ENCODE peak calls at places on chromosomes 11 and 22, in ten cellular contexts. Q is BE2C, D is upper lobe of right lung, G is breast epithelium, C is pancreas, H is uterus, I is PC-3, K is AG04450, Z is esophagus muscularis mucosa, L is IMR-90. F is an unnamed sample. For H3K9me3, the result is how much of the 10 kb centered on the place peaks cover.

GRCh38 chr22:36369004-36369921 is 18.5 kb downstream of the MYH9 start:
- DNase-seq in Q (no peak), D (no peak), G (no peak), C (no peak), H (no peak), I (no peak), K (no peak), Z (no peak), L (peak), F (no peak)

GRCh38 chr22:46801331-46801811 is 38.9 kb downstream of the TBC1D22A start:
- DNase-seq in Q (no peak), D (no peak), G (peak), C (peak), H (no peak), I (no peak), K (no peak), Z (no peak), L (no peak), F (peak)

GRCh38 chr22:44127353-44127752 is 53.4 kb upstream of the PARVG start:
- DNase-seq in Q (no peak), D (peak), G (no peak), C (no peak), H (no peak), I (no peak), K (no peak), Z (no peak), L (no peak), F (no peak)

GRCh38 chr22:18929459-18929858 is 6.6 kb downstream of the PRODH start:
- DNase-seq in Q (no peak), D (no peak), G (no peak), C (no peak), H (no peak), I (no peak), K (no peak), Z (no peak), L (no peak), F (no peak)

GRCh38 chr11:26510201-26510600 is 61.9 kb downstream of the MUC15 start:
- DNase-seq in Q (no peak), D (no peak), G (no peak), C (no peak), H (no peak), I (no peak), K (no peak), Z (no peak), L (no peak), F (no peak)

GRCh38 chr11:124583827-124584226 is 14.0 kb downstream of the OR8A1 start:
- DNase-seq in Q (no peak), D (no peak), G (no peak), C (no peak), H (no peak), I (no peak), K (no peak), Z (no peak), L (no peak), F (no peak)

GRCh38 chr22:37197451-37198289 is 9.6 kb upstream of the C1QTNF6 start:
- DNase-seq in Q (peak), D (peak), G (peak), C (peak), H (peak), I (peak), K (no peak), Z (no peak), L (peak), F (peak)

GRCh38 chr22:45444168-45444567 is 30.7 kb downstream of the RIBC2 start:
- DNase-seq in Q (no peak), D (no peak), G (no peak), C (no peak), H (no peak), I (no peak), K (no peak), Z (no peak), L (peak), F (no peak)

GRCh38 chr11:96028746-96029145 is 104.8 kb upstream of the MTMR2 start:
- DNase-seq in Q (no peak), D (no peak), G (no peak), C (no peak), H (no peak), I (no peak), K (no peak), Z (no peak), L (no peak), F (no peak)

GRCh38 chr11:22669368-22669767 is 3.0 kb downstream of the GAS2 start:
- DNase-seq in Q (no peak), D (no peak), G (no peak), C (no peak), H (no peak), I (no peak), K (no peak), Z (no peak), L (no peak), F (no peak)

GRCh38 chr11:82864268-82864667 is 36.0 kb downstream of the PRCP start:
- DNase-seq in Q (peak), D (peak), G (no peak), C (no peak), H (peak), I (peak), K (no peak), Z (no peak), L (peak), F (peak)

GRCh38 chr11:71356280-71356876 is 91.8 kb downstream of the DHCR7 start:
- DNase-seq in Q (no peak), D (no peak), G (no peak), C (no peak), H (no peak), I (no peak), K (no peak), Z (no peak), L (no peak), F (no peak)

GRCh38 chr11:69357458-69358397 is 63.8 kb downstream of the MYEOV start:
- DNase-seq in Q (no peak), D (no peak), G (peak), C (peak), H (no peak), I (no peak), K (no peak), Z (peak), L (no peak), F (peak)

GRCh38 chr11:59193741-59194140 is 19.0 kb downstream of the MPEG1 start:
- DNase-seq in Q (no peak), D (no peak), G (no peak), C (no peak), H (no peak), I (no peak), K (no peak), Z (no peak), L (no peak), F (no peak)

GRCh38 chr22:30325724-30326703 is 727 bp downstream of the TBC1D10A start:
- DNase-seq in Q (no peak), D (no peak), G (no peak), C (peak), H (peak), I (no peak), K (no peak), Z (no peak), L (no peak), F (no peak)

GRCh38 chr11:105588001-105588400 is 21.9 kb upstream of the GRIA4 start:
- DNase-seq in Q (no peak), D (no peak), G (no peak), C (no peak), H (no peak), I (peak), K (peak), Z (no peak), L (peak), F (no peak)

GRCh38 chr22:45007247-45007945 is 2.4 kb downstream of the PHF21B start:
- DNase-seq in Q (peak), D (no peak), G (no peak), C (peak), H (peak), I (no peak), K (no peak), Z (no peak), L (peak), F (no peak)

GRCh38 chr22:20422271-20422958 is 15.2 kb downstream of the SCARF2 start:
- DNase-seq in Q (peak), D (peak), G (no peak), C (no peak), H (no peak), I (no peak), K (no peak), Z (no peak), L (peak), F (peak)

GRCh38 chr11:134678744-134679143 is 266.7 kb upstream of the B3GAT1 start:
- DNase-seq in Q (no peak), D (no peak), G (no peak), C (no peak), H (no peak), I (no peak), K (no peak), Z (peak), L (no peak), F (no peak)

GRCh38 chr11:61882879-61883278 is 8.5 kb downstream of the FADS3 start:
- DNase-seq in Q (no peak), D (no peak), G (no peak), C (no peak), H (no peak), I (no peak), K (no peak), Z (no peak), L (no peak), F (no peak)

GRCh38 chr11:68189888-68190287 is 23.2 kb downstream of the KMT5B start:
- DNase-seq in Q (no peak), D (no peak), G (no peak), C (no peak), H (no peak), I (no peak), K (no peak), Z (no peak), L (no peak), F (no peak)

GRCh38 chr11:116199182-116199581 is 573.6 kb downstream of the BUD13 start:
- DNase-seq in Q (peak), D (no peak), G (no peak), C (no peak), H (no peak), I (no peak), K (no peak), Z (no peak), L (no peak), F (no peak)

GRCh38 chr11:79076526-79077115 is 364.2 kb downstream of the TENM4 start:
- DNase-seq in Q (peak), D (no peak), G (no peak), C (peak), H (peak), I (peak), K (no peak), Z (no peak), L (no peak), F (no peak)

GRCh38 chr11:47858169-47858543 is 10.0 kb upstream of the NUP160 start:
- DNase-seq in Q (no peak), D (no peak), G (no peak), C (no peak), H (peak), I (peak), K (no peak), Z (no peak), L (peak), F (no peak)

GRCh38 chr22:46801826-46802607 is 39.6 kb downstream of the TBC1D22A start:
- DNase-seq in Q (no peak), D (peak), G (no peak), C (peak), H (no peak), I (no peak), K (no peak), Z (no peak), L (no peak), F (peak)

GRCh38 chr22:36828815-36829214 is 12.0 kb upstream of the PVALB start:
- DNase-seq in Q (no peak), D (peak), G (no peak), C (peak), H (no peak), I (no peak), K (no peak), Z (no peak), L (no peak), F (no peak)

GRCh38 chr11:95301497-95301896 is 70.5 kb upstream of the SESN3 start:
- DNase-seq in Q (peak), D (no peak), G (no peak), C (no peak), H (peak), I (peak), K (no peak), Z (no peak), L (no peak), F (no peak)

GRCh38 chr11:75706260-75706729 is 11.3 kb upstream of the MOGAT2 start:
- DNase-seq in Q (peak), D (peak), G (no peak), C (peak), H (peak), I (peak), K (peak), Z (peak), L (peak), F (peak)

GRCh38 chr11:1487091-1487850 is 692 bp upstream of the MOB2 start:
- DNase-seq in Q (no peak), D (peak), G (no peak), C (peak), H (no peak), I (no peak), K (no peak), Z (no peak), L (no peak), F (peak)

GRCh38 chr11:132318421-132319157 is 948.2 kb downstream of the NTM start:
- DNase-seq in Q (no peak), D (no peak), G (no peak), C (no peak), H (no peak), I (peak), K (no peak), Z (no peak), L (peak), F (no peak)

GRCh38 chr22:39283312-39284141 is 35.9 kb downstream of the RPL3 start:
- DNase-seq in Q (no peak), D (peak), G (peak), C (no peak), H (peak), I (no peak), K (no peak), Z (no peak), L (peak), F (peak)

GRCh38 chr11:123653997-123654565 is 343 bp downstream of the SCN3B start:
- DNase-seq in Q (no peak), D (peak), G (peak), C (peak), H (no peak), I (peak), K (peak), Z (no peak), L (peak), F (peak)

GRCh38 chr22:23094695-23095466 is 24.6 kb downstream of the GNAZ start:
- DNase-seq in Q (no peak), D (no peak), G (no peak), C (no peak), H (no peak), I (no peak), K (no peak), Z (no peak), L (no peak), F (no peak)

GRCh38 chr11:119092880-119093665 is 8.4 kb downstream of the HMBS start:
- DNase-seq in Q (no peak), D (no peak), G (no peak), C (no peak), H (no peak), I (peak), K (no peak), Z (no peak), L (peak), F (no peak)

GRCh38 chr11:107427569-107428180 is 29.9 kb downstream of the CWF19L2 start:
- DNase-seq in Q (no peak), D (no peak), G (no peak), C (no peak), H (no peak), I (no peak), K (no peak), Z (no peak), L (no peak), F (no peak)

GRCh38 chr11:87150936-87151335 is 113.2 kb downstream of the TMEM135 start:
- DNase-seq in Q (no peak), D (no peak), G (no peak), C (no peak), H (no peak), I (peak), K (no peak), Z (no peak), L (peak), F (no peak)

GRCh38 chr22:45009881-45010531 is at the start of gene PHF21B:
- DNase-seq in Q (peak), D (no peak), G (no peak), C (peak), H (peak), I (no peak), K (no peak), Z (no peak), L (peak), F (peak)

GRCh38 chr11:133988686-133989410 is 32.1 kb upstream of the IGSF9B start:
- DNase-seq in Q (no peak), D (no peak), G (no peak), C (no peak), H (no peak), I (no peak), K (no peak), Z (no peak), L (no peak), F (no peak)

GRCh38 chr11:102868359-102868758 is 6.4 kb downstream of the MMP12 start:
- DNase-seq in Q (no peak), D (no peak), G (no peak), C (no peak), H (no peak), I (peak), K (no peak), Z (no peak), L (peak), F (no peak)

GRCh38 chr11:112773256-112773655 is 188.0 kb upstream of the NCAM1 start:
- DNase-seq in Q (no peak), D (no peak), G (no peak), C (no peak), H (no peak), I (no peak), K (no peak), Z (no peak), L (no peak), F (no peak)

DNA sequence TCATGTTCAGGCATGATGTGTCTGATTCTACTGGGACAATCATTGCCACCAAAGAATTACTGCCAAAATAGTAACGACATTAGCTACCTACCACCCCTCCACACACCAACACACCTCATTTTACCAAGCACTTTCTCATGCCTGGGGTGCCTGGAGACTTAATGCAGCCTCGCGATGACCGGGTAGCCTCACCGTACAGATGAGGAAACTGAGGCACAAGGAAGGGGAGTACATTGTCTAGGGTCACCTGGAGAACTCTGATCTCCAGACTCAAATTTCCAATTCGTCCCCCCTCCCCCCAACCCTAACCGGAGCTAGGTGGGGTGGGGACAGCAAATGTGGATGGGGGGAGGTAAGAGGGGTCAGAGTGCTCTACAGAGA is 2.7 kb upstream of the RTN4RL2 start:
- DNase-seq in Q (no peak), D (no peak), G (no peak), C (no peak), H (no peak), I (no peak), K (no peak), Z (no peak), L (no peak), F (no peak)
- TF ChIP-seq CTCF in Q (no peak), D (no peak), G (no peak), C (no peak), H (no peak), I (no peak), K (no peak), Z (no peak), L (no peak), F (no peak)

DNA sequence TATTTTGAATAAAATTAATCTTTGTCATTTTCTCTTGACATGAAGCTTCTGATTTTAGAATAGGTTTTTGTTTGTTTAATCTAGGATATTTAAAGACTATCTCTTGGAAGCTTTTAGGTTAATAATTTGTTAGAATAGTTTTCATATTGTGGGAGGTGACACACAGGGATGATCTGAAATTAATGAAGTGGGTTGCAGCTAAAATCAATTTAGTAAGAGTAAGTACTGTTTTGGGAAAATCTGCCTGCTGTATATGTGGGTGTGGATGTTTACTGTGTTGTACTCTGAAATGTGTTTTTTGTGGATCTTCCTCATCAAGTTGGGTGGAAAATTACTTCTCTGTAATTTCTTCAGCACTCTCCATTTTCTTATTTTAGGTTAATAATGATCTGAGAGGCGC is 67.3 kb downstream of the BID start:
- DNase-seq in Q (no peak), D (no peak), G (no peak), C (no peak), H (no peak), I (no peak), K (no peak), Z (no peak), L (no peak), F (no peak)
- H3K4me3 ChIP-seq in Q (peak), D (peak), G (peak), C (no peak), H (peak), I (peak), K (peak), Z (peak), L (peak), F (peak)

DNA sequence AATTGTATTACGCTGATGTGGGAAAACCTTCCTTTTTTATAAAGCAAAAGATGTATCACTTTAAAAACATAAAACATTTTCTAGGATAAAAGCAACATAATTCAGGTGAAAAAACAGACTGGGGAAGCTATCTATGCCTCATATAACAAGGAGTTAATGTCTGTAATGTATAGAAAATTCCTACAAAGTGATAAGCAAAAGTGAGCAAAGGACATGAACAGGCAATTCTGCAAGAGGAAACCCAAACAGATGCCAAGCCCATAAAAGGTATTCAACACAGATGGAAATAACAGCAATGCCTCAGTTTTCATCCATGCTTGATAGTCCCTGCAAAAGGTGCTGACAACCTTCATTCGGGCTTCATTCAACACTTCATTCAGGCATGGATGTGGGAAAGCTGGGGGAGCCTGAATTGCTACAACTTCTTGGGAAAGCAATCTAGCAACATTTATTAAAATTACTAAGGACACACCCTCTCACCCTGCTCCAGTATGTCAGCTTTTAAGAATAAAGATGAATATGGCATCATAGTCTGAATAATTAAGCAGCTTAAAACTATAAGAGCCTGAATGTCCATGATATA is 39.3 kb downstream of the KCNQ1OT1 start:
- DNase-seq in Q (no peak), D (no peak), G (no peak), C (no peak), H (no peak), I (no peak), K (no peak), Z (no peak), L (no peak), F (no peak)
- H3K9me3 ChIP-seq in Q (under half), D (under half), G (under half), C (under half), H (under half), I (under half), K (half or more), Z (under half), L (half or more), F (under half)

GRCh38 chr22:42967933-42968332 is 47.0 kb downstream of the PACSIN2 start:
- DNase-seq in Q (no peak), D (peak), G (no peak), C (no peak), H (peak), I (no peak), K (no peak), Z (no peak), L (no peak), F (peak)
- TF ChIP-seq CTCF in Q (no peak), D (peak), G (no peak), C (no peak), H (peak), I (no peak), K (no peak), Z (peak), L (no peak), F (no peak)

GRCh38 chr22:41949297-41949965 is 2.5 kb upstream of the CENPM start:
- DNase-seq in Q (no peak), D (no peak), G (no peak), C (no peak), H (no peak), I (no peak), K (no peak), Z (no peak), L (no peak), F (no peak)

GRCh38 chr22:41951898-41952474 is at the start of gene SMIM45:
- DNase-seq in Q (peak), D (no peak), G (no peak), C (no peak), H (no peak), I (no peak), K (no peak), Z (no peak), L (no peak), F (no peak)

GRCh38 chr22:41946360-41947180 is at the start of gene CENPM:
- DNase-seq in Q (peak), D (peak), G (peak), C (peak), H (peak), I (peak), K (peak), Z (peak), L (peak), F (peak)

GRCh38 chr22:41947181-41948080 is 479 bp upstream of the CENPM start:
- DNase-seq in Q (no peak), D (no peak), G (no peak), C (no peak), H (no peak), I (no peak), K (no peak), Z (no peak), L (no peak), F (no peak)

DNA sequence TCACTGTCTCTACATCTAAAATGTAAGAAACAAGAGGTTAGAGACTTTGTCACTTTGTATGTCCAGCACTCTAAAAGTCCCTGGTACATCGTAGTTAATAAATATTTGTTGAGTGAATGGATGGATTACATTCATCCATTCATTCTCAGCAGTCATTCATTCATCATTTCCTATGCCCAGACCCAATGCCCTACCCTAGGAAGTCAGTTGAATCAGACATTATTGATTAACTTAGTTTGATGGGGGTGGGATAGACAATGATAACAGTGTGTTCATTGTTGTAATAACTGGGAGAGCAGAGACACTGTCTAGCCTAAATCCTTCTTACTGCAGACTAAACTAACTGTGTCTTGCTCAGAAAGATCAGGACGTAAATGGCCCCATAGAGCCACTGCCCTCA is 1.2 kb upstream of the CENPM start:
- DNase-seq in Q (no peak), D (no peak), G (no peak), C (no peak), H (no peak), I (no peak), K (no peak), Z (no peak), L (no peak), F (no peak)
- H3K4me3 ChIP-seq in Q (no peak), D (no peak), G (no peak), C (no peak), H (no peak), I (peak), K (no peak), Z (no peak), L (no peak), F (no peak)